ENCODE peak calls at places on chromosomes 12 and 14, in seven cellular contexts. L is brain microvascular endothelial cell, Z is epithelial cell of esophagus, H is HFF-Myc, V is GM12865, T is mucosa of descending colon, O is heart left ventricle. S is an unnamed sample.

GRCh38 chr14:68894123-68894522 is 85.0 kb downstream of the ACTN1 start:
- DNase-seq in H (no peak), T (peak), L (peak), V (no peak), Z (no peak), O (no peak), S (no peak)

GRCh38 chr12:6462234-6462995 is 8.1 kb downstream of the VAMP1 start:
- DNase-seq in T (no peak), Z (no peak), H (no peak), O (no peak), L (no peak), V (no peak), S (no peak)

GRCh38 chr12:53169644-53170043 is 10.9 kb upstream of the ZNF740 start:
- DNase-seq in L (no peak), V (no peak), H (no peak), O (no peak), T (no peak), Z (no peak), S (no peak)

GRCh38 chr12:51307655-51308593 is 16.1 kb downstream of the BIN2 start:
- DNase-seq in Z (peak), O (no peak), H (no peak), L (peak), V (no peak), T (peak), S (no peak)

GRCh38 chr12:69059465-69060457 is 126.8 kb upstream of the CPM start:
- DNase-seq in O (no peak), T (no peak), V (no peak), Z (peak), L (peak), H (peak), S (no peak)

GRCh38 chr12:78977463-78977862 is 112.9 kb downstream of the SYT1 start:
- DNase-seq in T (no peak), L (no peak), H (no peak), V (no peak), Z (peak), O (no peak), S (no peak)

GRCh38 chr14:58638231-58639205 is 756 bp downstream of the DACT1 start:
- DNase-seq in L (no peak), V (peak), H (no peak), T (peak), Z (peak), O (peak), S (peak)

GRCh38 chr12:54022960-54023884 is 5.0 kb upstream of the HOXC6 start:
- DNase-seq in L (no peak), T (no peak), O (no peak), Z (no peak), V (no peak), H (no peak), S (no peak)

GRCh38 chr14:38469156-38469555 is 213.3 kb upstream of the CLEC14A start:
- DNase-seq in V (no peak), Z (no peak), L (no peak), H (no peak), T (no peak), O (no peak), S (no peak)
- TF ChIP-seq CTCF in V (no peak), Z (no peak), L (no peak), H (no peak), T (no peak), O (no peak), S (no peak)

GRCh38 chr12:3718100-3718499 is 34.8 kb downstream of the CRACR2A start:
- DNase-seq in V (no peak), L (no peak), H (no peak), O (peak), Z (no peak), T (no peak), S (no peak)
- TF ChIP-seq CTCF in V (no peak), L (no peak), H (no peak), O (no peak), Z (no peak), T (no peak), S (no peak)

GRCh38 chr12:92921877-92922276 is 7.2 kb downstream of the EEA1 start:
- DNase-seq in O (no peak), T (no peak), Z (no peak), H (no peak), V (peak), L (no peak), S (no peak)
- TF ChIP-seq CTCF in O (no peak), T (no peak), Z (no peak), H (no peak), V (no peak), L (no peak), S (no peak)

GRCh38 chr14:102509744-102510615 is at the start of gene ANKRD9:
- DNase-seq in H (no peak), T (peak), O (peak), L (peak), Z (peak), V (peak), S (peak)
- TF ChIP-seq CTCF in H (no peak), T (no peak), O (no peak), L (no peak), Z (no peak), V (no peak), S (no peak)

GRCh38 chr14:30748343-30748742 is 126.0 kb upstream of the COCH start:
- DNase-seq in H (no peak), V (no peak), T (no peak), O (no peak), L (no peak), Z (no peak), S (no peak)

GRCh38 chr14:30754778-30755177 is 119.6 kb upstream of the COCH start:
- DNase-seq in V (no peak), L (no peak), Z (no peak), T (no peak), H (no peak), O (no peak), S (no peak)

GRCh38 chr14:30753452-30753851 is 120.9 kb upstream of the COCH start:
- DNase-seq in T (no peak), O (no peak), Z (no peak), H (no peak), V (no peak), L (no peak), S (no peak)

GRCh38 chr14:30756594-30756993 is 117.8 kb upstream of the COCH start:
- DNase-seq in Z (no peak), H (no peak), V (no peak), L (no peak), O (no peak), T (no peak), S (no peak)

DNA sequence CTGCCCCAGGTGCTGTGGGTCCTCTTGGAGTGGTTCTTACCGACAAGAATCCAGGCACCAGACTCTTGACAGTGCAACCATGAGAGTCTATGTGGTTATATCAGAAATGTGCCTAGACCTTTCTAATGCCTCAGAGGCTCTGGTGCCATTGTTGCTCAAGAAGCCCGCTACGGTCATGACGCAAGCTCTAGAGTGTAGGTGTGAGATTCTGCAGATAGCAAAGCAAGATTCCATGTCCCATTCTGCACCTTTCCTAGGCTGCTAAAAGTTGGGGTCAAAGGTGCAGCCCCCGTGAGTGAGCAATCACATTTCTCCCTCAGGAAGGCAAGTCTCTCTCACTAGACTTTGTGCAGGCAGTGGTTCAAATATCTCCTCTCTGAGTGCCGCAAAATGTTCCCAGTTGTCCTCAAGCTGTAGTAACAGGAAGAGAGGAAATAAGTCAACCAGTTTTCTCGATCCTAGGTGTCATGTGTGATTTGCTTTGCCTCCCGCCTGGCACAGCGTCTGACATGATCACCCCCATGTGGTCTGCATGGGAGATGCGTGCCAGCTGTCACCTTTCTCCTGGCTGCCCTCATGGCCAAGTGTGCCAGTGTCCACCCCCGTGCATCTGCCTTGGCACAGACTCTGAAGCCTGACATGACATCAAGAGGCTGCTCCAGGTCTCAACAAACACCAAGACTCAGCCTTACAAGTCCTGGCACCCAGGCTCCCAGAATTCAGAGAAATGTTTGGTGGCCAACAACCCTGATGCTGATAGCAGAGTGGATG is 122.5 kb upstream of the COCH start:
- DNase-seq in V (peak), H (no peak), O (no peak), T (no peak), Z (no peak), L (no peak), S (no peak)
- TF ChIP-seq CTCF in V (no peak), H (no peak), O (no peak), T (no peak), Z (no peak), L (no peak), S (no peak)